ENCODE peak calls at places on chromosome 15, in nine cellular contexts. Y is activated CD4-positive, alpha-beta T cell treated with anti-CD3 and anti-CD28 coated beads, Interleukin-2, amount 10 ng/mL, durations not matched to agents 7 days and 5 days; P is HTR-8/SVneo; N is NCI-H2081; L is HS-27A; X is posterior cingulate gyrus; A is choroid plexus epithelial cell; J is germinal center; B is transverse colon. M is an unnamed sample.

GRCh38 chr15:81297147-81297572 is 26.8 kb downstream of the STARD5 start:
- DNase-seq in P (peak; percentile 22), J (no peak), X (no peak), N (no peak), Y (no peak), L (peak; percentile 68), B (peak; percentile 8), A (peak; percentile 39), M (no peak)

GRCh38 chr15:99014803-99015676 is 7.4 kb upstream of the PGPEP1L start:
- DNase-seq in X (no peak), J (peak; percentile 13), L (no peak), N (peak; percentile 56), A (peak; percentile 65), Y (peak; percentile 54), P (no peak), B (peak; percentile 47), M (no peak)

GRCh38 chr15:77547801-77548607 is 84.7 kb downstream of the LINGO1 start:
- DNase-seq in Y (no peak), J (no peak), N (no peak), P (no peak), B (no peak), L (no peak), X (no peak), A (no peak), M (no peak)

GRCh38 chr15:101406796-101407195 is 82.7 kb downstream of the PCSK6 start:
- DNase-seq in B (no peak), X (no peak), A (no peak), Y (peak; percentile 2), L (no peak), P (no peak), J (no peak), N (no peak), M (no peak)

GRCh38 chr15:60376677-60377095 is 21.1 kb downstream of the ANXA2 start:
- DNase-seq in X (no peak), A (no peak), B (no peak), L (no peak), P (no peak), J (no peak), N (no peak), Y (no peak), M (no peak)

GRCh38 chr15:84790676-84791075 is 26.5 kb upstream of the ALPK3 start:
- DNase-seq in X (no peak), B (no peak), J (no peak), A (no peak), N (no peak), P (no peak), L (no peak), Y (no peak), M (no peak)

GRCh38 chr15:70584441-70584837 is 178.9 kb downstream of the UACA start:
- DNase-seq in Y (no peak), A (no peak), J (no peak), X (no peak), P (no peak), B (no peak), L (no peak), N (no peak), M (no peak)

GRCh38 chr15:80929225-80929624 is 60.4 kb downstream of the MESD start:
- DNase-seq in X (no peak), B (no peak), J (no peak), Y (no peak), N (no peak), L (peak; percentile 92), A (no peak), P (peak; percentile 63), M (no peak)

GRCh38 chr15:45129651-45130129 is at the start of the genes DUOX1 and DUOXA1:
- DNase-seq in A (no peak), B (peak; percentile 63), X (no peak), N (no peak), L (no peak), J (peak; percentile 51), P (no peak), Y (peak; percentile 30), M (no peak)

GRCh38 chr15:39133201-39133600 is 447.7 kb upstream of the THBS1 start:
- DNase-seq in B (no peak), N (no peak), A (peak; percentile 85), P (no peak), X (no peak), Y (no peak), J (no peak), L (no peak), M (no peak)

GRCh38 chr15:66789029-66790025 is 87.3 kb downstream of the SMAD6 start:
- DNase-seq in Y (no peak), N (no peak), X (no peak), B (peak; percentile 38), L (no peak), P (peak; percentile 54), J (no peak), A (peak; percentile 89), M (no peak)

GRCh38 chr15:25810631-25811077 is 52.5 kb downstream of the ATP10A start:
- DNase-seq in J (no peak), B (no peak), X (no peak), A (no peak), L (no peak), Y (peak; percentile 31), N (no peak), P (no peak), M (no peak)

GRCh38 chr15:92843326-92843725 is 56.8 kb upstream of the CHD2 start:
- DNase-seq in J (no peak), N (no peak), Y (no peak), A (no peak), B (no peak), L (no peak), P (no peak), X (no peak), M (no peak)

GRCh38 chr15:55587321-55588069 is 650 bp downstream of the PYGO1 start:
- DNase-seq in N (peak; percentile 46), Y (no peak), A (peak; percentile 51), P (peak; percentile 30), X (no peak), B (peak; percentile 7), L (no peak), J (peak; percentile 34), M (no peak)

GRCh38 chr15:52256366-52256765 is 39.2 kb downstream of the MYO5C start:
- DNase-seq in Y (peak; percentile 87), N (peak; percentile 70), J (peak; percentile 85), B (peak; percentile 79), L (peak; percentile 63), A (peak; percentile 90), P (peak; percentile 50), X (peak; percentile 69), M (peak; percentile 59)

GRCh38 chr15:37104413-37105392 is 4.4 kb upstream of the MEIS2 start:
- DNase-seq in X (no peak), L (no peak), N (no peak), A (no peak), B (no peak), P (no peak), J (no peak), Y (no peak), M (no peak)

GRCh38 chr15:92315595-92316211 is 78.0 kb upstream of the ST8SIA2 start:
- DNase-seq in Y (no peak), L (no peak), A (no peak), N (no peak), B (no peak), J (no peak), P (no peak), X (no peak), M (no peak)

GRCh38 chr15:80570553-80570952 is 124.6 kb upstream of the ABHD17C start:
- DNase-seq in X (no peak), J (no peak), L (no peak), P (no peak), B (no peak), Y (no peak), N (no peak), A (no peak), M (no peak)

GRCh38 chr15:62138124-62138523 is 27.0 kb downstream of the C2CD4B start:
- DNase-seq in Y (no peak), B (no peak), X (no peak), J (no peak), N (no peak), A (peak; percentile 93), P (peak; percentile 21), L (no peak), M (no peak)

GRCh38 chr15:98321916-98322315 is 326.4 kb upstream of the IGF1R start:
- DNase-seq in J (no peak), B (no peak), A (no peak), L (no peak), Y (no peak), P (no peak), N (peak; percentile 5), X (no peak), M (no peak)

GRCh38 chr15:77528290-77528967 is 104.3 kb downstream of the LINGO1 start:
- DNase-seq in A (no peak), L (no peak), B (no peak), Y (no peak), P (no peak), J (no peak), X (no peak), N (no peak), M (no peak)

GRCh38 chr15:33278816-33279612 is 31.8 kb upstream of the RYR3 start:
- DNase-seq in X (no peak), L (peak; percentile 65), J (no peak), A (peak; percentile 94), B (no peak), N (no peak), Y (no peak), P (peak; percentile 55), M (no peak)

GRCh38 chr15:38860682-38861081 is 296.1 kb upstream of the RASGRP1 start:
- DNase-seq in B (no peak), N (no peak), J (no peak), L (no peak), P (no peak), A (peak; percentile 50), Y (no peak), X (no peak), M (no peak)

GRCh38 chr15:99438222-99438592 is 127.6 kb upstream of the MEF2A start:
- DNase-seq in L (no peak), P (no peak), N (no peak), J (no peak), A (no peak), X (no peak), B (no peak), Y (no peak), M (no peak)